ENCODE peak calls at places on chromosomes 16 and 17, in ten cellular contexts. B, A, R, X, E, T, Y, I, H and K are unnamed samples.

GRCh38 chr17:48013876-48014602 is 23.6 kb downstream of the COPZ2 start:
- DNase-seq in H (no peak), T (no peak), X (no peak), B (no peak), R (no peak), A (no peak), E (no peak), I (no peak), Y (no peak), K (no peak)

GRCh38 chr16:67163164-67163902 is 1.2 kb upstream of the HSF4 start:
- DNase-seq in X (peak), E (no peak), T (no peak), A (no peak), Y (peak), H (no peak), I (no peak), B (peak), R (no peak), K (peak)

GRCh38 chr16:80084614-80085013 is 456.2 kb upstream of the DYNLRB2 start:
- DNase-seq in Y (peak), R (peak), B (peak), I (peak), X (peak), E (no peak), T (peak), A (no peak), H (peak), K (peak)

GRCh38 chr17:10614536-10615155 is 42.5 kb downstream of the MYH3 start:
- DNase-seq in H (peak), R (peak), I (peak), T (peak), X (peak), E (no peak), A (no peak), B (peak), Y (peak), K (peak)

GRCh38 chr17:79648181-79648831 is 37.5 kb upstream of the RBFOX3 start:
- DNase-seq in R (no peak), E (no peak), H (no peak), T (no peak), X (no peak), Y (no peak), A (no peak), B (no peak), I (no peak), K (no peak)

GRCh38 chr17:55462234-55462633 is 40.6 kb upstream of the MMD start:
- DNase-seq in I (no peak), R (no peak), E (no peak), B (no peak), H (no peak), T (no peak), A (no peak), X (no peak), Y (no peak), K (no peak)

GRCh38 chr16:24748242-24748641 is 18.8 kb downstream of the TNRC6A start:
- DNase-seq in I (no peak), E (peak), R (no peak), B (peak), A (peak), H (peak), X (no peak), T (peak), Y (no peak), K (peak)

GRCh38 chr17:61076649-61077048 is 323.0 kb upstream of the TBX2 start:
- DNase-seq in H (no peak), A (no peak), Y (no peak), I (no peak), T (no peak), X (no peak), E (no peak), B (peak), R (no peak), K (no peak)

GRCh38 chr16:17998550-17998949 is 338.0 kb downstream of the NPIPA8 start:
- DNase-seq in H (no peak), Y (no peak), A (no peak), T (no peak), B (no peak), R (no peak), I (no peak), X (no peak), E (no peak), K (no peak)

GRCh38 chr17:19713901-19714361 is 2.5 kb downstream of the SLC47A2 start:
- DNase-seq in R (no peak), E (no peak), B (no peak), A (no peak), X (no peak), I (no peak), H (no peak), Y (no peak), T (no peak), K (no peak)

GRCh38 chr16:65117701-65118448 is 4.0 kb downstream of the CDH11 start:
- DNase-seq in R (peak), A (peak), I (peak), H (peak), E (peak), T (peak), B (peak), X (peak), Y (peak), K (peak)

GRCh38 chr17:48952904-48953303 is 8.3 kb upstream of the SNF8 start:
- DNase-seq in T (no peak), X (peak), E (no peak), R (no peak), B (no peak), Y (no peak), A (no peak), I (peak), H (no peak), K (no peak)

GRCh38 chr16:49503242-49504022 is 129.8 kb downstream of the C16orf78 start:
- DNase-seq in I (no peak), A (no peak), E (no peak), Y (no peak), X (peak), B (no peak), T (no peak), H (no peak), R (peak), K (no peak)

GRCh38 chr16:53078765-53079484 is 24.1 kb downstream of the CHD9 start:
- DNase-seq in Y (no peak), E (no peak), R (no peak), A (no peak), T (no peak), B (no peak), I (no peak), X (no peak), H (no peak), K (no peak)

GRCh38 chr16:53081032-53081424 is 26.2 kb downstream of the CHD9 start:
- DNase-seq in I (no peak), T (no peak), A (no peak), H (no peak), R (no peak), Y (no peak), E (no peak), X (no peak), B (no peak), K (no peak)

GRCh38 chr16:53081686-53082407 is 27.1 kb downstream of the CHD9 start:
- DNase-seq in E (no peak), Y (no peak), R (no peak), T (no peak), A (no peak), H (no peak), B (no peak), X (no peak), I (no peak), K (no peak)

GRCh38 chr16:53082509-53082908 is 27.7 kb downstream of the CHD9 start:
- DNase-seq in H (no peak), X (no peak), B (no peak), A (no peak), E (no peak), I (no peak), T (no peak), Y (no peak), R (no peak), K (no peak)

GRCh38 chr16:53080345-53081031 is 25.7 kb downstream of the CHD9 start:
- DNase-seq in H (peak), T (peak), B (peak), Y (peak), A (no peak), R (peak), I (no peak), E (peak), X (no peak), K (peak)
- H3K4me3 ChIP-seq in H (peak), T (no peak), B (no peak), Y (no peak), A (no peak), R (no peak), I (no peak), E (peak), X (no peak), K (peak)

GRCh38 chr17:41678907-41679739 is 9.6 kb upstream of the EIF1 start:
- DNase-seq in E (no peak), A (no peak), B (peak), R (no peak), T (peak), Y (no peak), X (peak), H (peak), I (peak), K (peak)
- TF ChIP-seq CTCF in E (peak), A (peak), B (peak), R (no peak), T (no peak), Y (no peak), X (peak), H (peak), I (peak), K (peak)

GRCh38 chr17:1047177-1047885 is 50.4 kb downstream of the TIMM22 start:
- DNase-seq in I (no peak), B (peak), E (no peak), H (no peak), A (no peak), R (no peak), T (peak), X (no peak), Y (peak), K (peak)
- H3K4me3 ChIP-seq in I (no peak), B (no peak), E (no peak), H (no peak), A (no peak), R (no peak), T (no peak), X (no peak), Y (no peak), K (no peak)

DNA sequence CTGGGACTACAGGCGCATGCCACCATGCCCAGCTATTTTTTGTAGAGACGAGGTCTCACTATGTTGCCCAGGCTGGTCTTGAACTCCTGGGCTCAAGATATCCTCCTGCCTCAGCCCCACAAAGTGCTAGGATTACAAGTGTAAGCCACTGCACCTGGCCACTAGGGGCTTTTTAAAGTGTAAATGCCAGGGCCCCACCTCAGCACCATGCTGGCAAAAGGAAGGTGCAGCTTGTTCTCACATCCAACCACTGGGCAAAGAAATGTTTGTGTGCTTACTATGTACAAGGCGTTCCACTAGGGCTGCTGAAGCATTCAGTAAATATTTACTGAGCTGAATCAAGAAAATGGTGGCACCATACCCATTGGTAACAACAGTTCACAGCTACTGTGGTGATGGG is 22.6 kb downstream of the COG1 start:
- DNase-seq in R (no peak), Y (no peak), X (no peak), T (no peak), B (no peak), A (no peak), E (no peak), I (no peak), H (peak), K (no peak)
- TF ChIP-seq CTCF in R (peak), Y (no peak), X (peak), T (no peak), B (no peak), A (no peak), E (no peak), I (no peak), H (peak), K (no peak)

DNA sequence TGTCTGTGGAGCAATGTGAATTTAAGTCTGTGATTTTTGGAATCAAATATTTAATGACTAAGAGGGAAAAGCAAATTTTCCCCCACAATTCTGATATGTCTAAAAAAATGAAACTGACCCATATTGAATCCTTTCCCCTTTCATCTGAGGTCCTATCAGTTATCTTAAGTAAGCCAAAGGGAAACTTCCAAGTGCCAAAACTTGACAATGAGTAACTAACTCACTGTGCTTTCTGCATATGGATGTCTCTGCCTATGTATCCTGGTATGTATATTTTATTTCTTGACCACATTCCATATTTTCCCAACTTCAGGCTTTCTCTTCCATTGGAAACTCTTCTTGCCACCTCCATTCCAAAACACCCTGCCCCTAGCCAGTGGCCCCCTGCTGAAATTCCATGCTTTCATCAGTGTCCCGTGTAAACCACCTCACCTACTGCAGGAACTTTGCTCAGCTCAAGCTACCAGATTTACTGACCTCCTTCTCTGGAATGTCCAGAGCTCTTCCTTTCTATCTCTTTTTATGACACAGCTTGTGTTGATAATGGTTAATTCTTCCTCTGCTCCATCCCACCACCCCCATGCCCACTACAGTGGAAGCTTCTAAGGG is 59.0 kb downstream of the TOX3 start:
- DNase-seq in E (no peak), X (no peak), I (no peak), B (no peak), T (no peak), Y (no peak), R (no peak), H (no peak), A (no peak), K (no peak)
- H3K4me3 ChIP-seq in E (no peak), X (no peak), I (no peak), B (no peak), T (no peak), Y (no peak), R (no peak), H (no peak), A (no peak), K (no peak)

GRCh38 chr17:46030752-46031151 is 31.7 kb downstream of the STH start:
- DNase-seq in H (no peak), Y (no peak), I (no peak), A (no peak), B (no peak), T (no peak), X (no peak), R (no peak), E (no peak), K (no peak)

GRCh38 chr17:46032909-46033308 is 33.9 kb downstream of the STH start:
- DNase-seq in B (no peak), E (no peak), Y (no peak), H (no peak), T (no peak), I (no peak), A (no peak), X (no peak), R (no peak), K (no peak)

GRCh38 chr17:46033392-46033791 is 34.3 kb downstream of the STH start:
- DNase-seq in A (no peak), Y (no peak), B (no peak), E (no peak), R (no peak), X (no peak), T (no peak), H (no peak), I (no peak), K (no peak)

GRCh38 chr17:46031440-46031839 is 32.4 kb downstream of the STH start:
- DNase-seq in B (no peak), H (no peak), I (no peak), Y (no peak), T (no peak), A (no peak), R (no peak), E (no peak), X (no peak), K (no peak)

GRCh38 chr17:46031920-46032319 is 32.9 kb downstream of the STH start:
- DNase-seq in I (no peak), H (no peak), E (no peak), B (no peak), T (no peak), Y (no peak), A (no peak), R (no peak), X (no peak), K (no peak)
- TF ChIP-seq CTCF in I (no peak), H (no peak), E (no peak), B (no peak), T (no peak), Y (no peak), A (no peak), R (no peak), X (no peak), K (no peak)